ENCODE peak calls at places on chromosomes 7 and 10, in five cellular contexts. H, I, P, U and E are unnamed samples.

GRCh38 chr10:20956843-20957242 is 59.7 kb upstream of the NEBL start:
- DNase-seq in H (no peak), I (no peak), P (no peak), U (no peak), E (peak)

GRCh38 chr7:14754631-14755030 is 147.9 kb downstream of the DGKB start:
- DNase-seq in H (no peak), I (no peak), P (no peak), U (peak), E (no peak)

GRCh38 chr7:53418834-53419482 is 383.5 kb downstream of the POM121L12 start:
- DNase-seq in H (no peak), I (no peak), P (no peak), U (no peak), E (no peak)

GRCh38 chr10:93622942-93623341 is 10.6 kb downstream of the PDE6C start:
- DNase-seq in H (no peak), I (peak), P (no peak), U (no peak), E (peak)

GRCh38 chr7:47600199-47601118 is 18.5 kb upstream of the TNS3 start:
- DNase-seq in H (no peak), I (peak), P (no peak), U (peak), E (no peak)

GRCh38 chr10:129483427-129484010 is 16.5 kb downstream of the MGMT start:
- DNase-seq in H (no peak), I (peak), P (no peak), U (peak), E (no peak)

GRCh38 chr10:133167693-133168616 is 7.9 kb downstream of the KNDC1 start:
- DNase-seq in H (no peak), I (no peak), P (no peak), U (no peak), E (no peak)

GRCh38 chr10:86341361-86341811 is 25.2 kb downstream of the GRID1 start:
- DNase-seq in H (no peak), I (no peak), P (no peak), U (no peak), E (no peak)

GRCh38 chr7:1858435-1859265 is 188.6 kb downstream of the ELFN1 start:
- DNase-seq in H (no peak), I (no peak), P (peak), U (no peak), E (no peak)

GRCh38 chr7:2864204-2864985 is 20.3 kb upstream of the GNA12 start:
- DNase-seq in H (no peak), I (no peak), P (no peak), U (peak), E (peak)

GRCh38 chr10:124296121-124296812 is 122.5 kb downstream of the OAT start:
- DNase-seq in H (no peak), I (no peak), P (no peak), U (no peak), E (peak)

GRCh38 chr7:105890290-105890997 is 14.0 kb upstream of the ATXN7L1 start:
- DNase-seq in H (no peak), I (no peak), P (no peak), U (peak), E (no peak)

GRCh38 chr10:30359373-30360206 is 10.5 kb upstream of the MTPAP start:
- DNase-seq in H (peak), I (peak), P (peak), U (peak), E (peak)

GRCh38 chr10:106705576-106706526 is 458.7 kb downstream of the SORCS1 start:
- DNase-seq in H (peak), I (peak), P (peak), U (peak), E (peak)

GRCh38 chr10:109203616-109204375 is 719.5 kb downstream of the XPNPEP1 start:
- DNase-seq in H (no peak), I (no peak), P (no peak), U (no peak), E (no peak)

GRCh38 chr10:95312986-95313495 is 22.2 kb upstream of the PDLIM1 start:
- DNase-seq in H (no peak), I (no peak), P (no peak), U (no peak), E (no peak)
- H3K4me3 ChIP-seq in H (no peak), I (no peak), P (no peak), U (no peak), E (no peak)

GRCh38 chr10:126221874-126222273 is 166.4 kb downstream of the ADAM12 start:
- DNase-seq in H (no peak), I (no peak), P (no peak), U (no peak), E (no peak)

GRCh38 chr10:126222736-126223511 is 165.4 kb downstream of the ADAM12 start:
- DNase-seq in H (no peak), I (no peak), P (no peak), U (peak), E (no peak)

GRCh38 chr10:126225672-126226007 is 162.6 kb downstream of the ADAM12 start:
- DNase-seq in H (no peak), I (no peak), P (no peak), U (peak), E (no peak)

GRCh38 chr10:126224967-126225671 is 163.2 kb downstream of the ADAM12 start:
- DNase-seq in H (no peak), I (no peak), P (no peak), U (no peak), E (no peak)

DNA sequence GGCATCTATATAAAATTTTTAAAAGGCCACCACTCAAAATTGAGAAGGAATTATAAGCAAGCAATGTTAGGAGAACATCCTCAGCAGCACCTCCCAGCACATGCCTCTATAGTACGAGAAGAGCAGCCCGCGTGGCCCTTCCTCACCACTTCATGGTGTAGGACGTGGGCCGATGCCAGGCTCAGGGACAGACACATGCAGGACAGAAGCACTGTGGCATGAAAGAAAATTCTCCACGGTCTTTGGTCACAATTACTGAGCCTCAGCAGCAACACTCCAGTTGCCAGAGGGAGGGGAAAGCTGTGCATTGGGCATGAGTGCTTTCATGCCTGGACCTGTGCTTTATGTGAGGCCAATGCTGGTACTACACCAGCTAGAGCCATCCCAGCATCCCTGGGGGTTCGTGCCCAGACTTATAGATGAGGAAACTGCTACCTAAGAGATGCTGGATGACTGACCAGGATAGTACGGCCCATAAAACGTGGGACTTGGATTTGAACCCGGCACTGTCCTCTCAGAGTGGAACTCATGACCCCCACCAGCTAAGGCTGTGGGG is 164.7 kb downstream of the ADAM12 start:
- DNase-seq in H (no peak), I (no peak), P (no peak), U (no peak), E (no peak)
- TF ChIP-seq CTCF in H (no peak), I (no peak), P (no peak), U (no peak), E (no peak)

DNA sequence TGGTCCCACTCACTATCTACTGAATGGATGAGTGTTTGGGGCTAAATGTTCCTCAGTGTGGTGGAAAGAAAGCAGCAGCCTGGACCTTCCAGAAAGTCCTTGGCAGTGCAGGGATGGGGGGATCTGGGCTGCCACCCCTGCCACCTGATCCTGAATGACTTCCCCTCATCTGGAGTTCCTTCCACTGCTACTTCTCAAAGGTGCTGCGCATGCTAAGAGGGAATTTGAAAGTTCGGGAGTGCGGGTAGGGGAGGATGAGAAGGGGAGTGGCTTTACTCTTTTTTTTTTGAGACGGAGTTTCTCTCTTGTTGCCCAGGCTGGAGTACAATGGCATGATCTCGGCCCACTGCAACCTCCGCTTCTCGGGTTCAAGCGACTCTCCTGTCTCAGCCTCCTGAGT is 1.4 kb downstream of the KLRG2 start:
- DNase-seq in H (no peak), I (no peak), P (no peak), U (no peak), E (no peak)
- H3K4me3 ChIP-seq in H (no peak), I (no peak), P (no peak), U (no peak), E (no peak)

DNA sequence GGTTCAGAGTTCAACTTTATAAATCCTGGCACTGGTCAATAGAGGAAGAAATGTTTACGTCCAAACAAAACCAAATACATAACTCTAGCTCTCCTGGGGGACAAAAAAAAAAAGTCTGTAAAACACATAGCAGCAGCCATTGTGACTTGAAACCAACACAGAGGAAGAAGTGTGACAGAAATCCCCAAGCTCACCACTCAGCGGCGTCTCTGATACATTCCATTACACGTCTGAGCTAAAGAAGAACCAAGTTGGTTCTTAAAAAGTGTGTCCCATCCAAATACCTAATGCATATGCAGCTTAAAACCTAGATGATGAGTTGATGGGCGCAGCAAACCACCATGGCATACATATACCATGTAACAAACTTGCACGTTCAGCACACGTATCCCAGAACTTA is 58.3 kb upstream of the NANOS1 start:
- DNase-seq in H (no peak), I (no peak), P (no peak), U (no peak), E (peak)
- TF ChIP-seq CTCF in H (no peak), I (no peak), P (peak), U (no peak), E (peak)

GRCh38 chr7:152647-153046 is 39.7 kb upstream of the FAM20C start:
- DNase-seq in H (no peak), I (no peak), P (no peak), U (no peak), E (no peak)

GRCh38 chr7:148543-148931 is 43.8 kb upstream of the FAM20C start:
- DNase-seq in H (no peak), I (peak), P (no peak), U (no peak), E (no peak)

GRCh38 chr7:149856-150636 is 42.3 kb upstream of the FAM20C start:
- DNase-seq in H (peak), I (no peak), P (peak), U (no peak), E (peak)

GRCh38 chr7:148932-149855 is 43.2 kb upstream of the FAM20C start:
- DNase-seq in H (peak), I (peak), P (peak), U (peak), E (peak)

GRCh38 chr7:150811-151221 is 41.6 kb upstream of the FAM20C start:
- DNase-seq in H (peak), I (no peak), P (no peak), U (peak), E (no peak)
- H3K4me3 ChIP-seq in H (no peak), I (no peak), P (no peak), U (no peak), E (no peak)

GRCh38 chr7:6254891-6255290 is 17.5 kb downstream of the CYTH3 start:
- DNase-seq in H (no peak), I (no peak), P (no peak), U (no peak), E (no peak)
- TF ChIP-seq CTCF in H (no peak), I (no peak), P (no peak), U (no peak), E (no peak)

GRCh38 chr10:110458583-110458920 is 39.2 kb upstream of the DUSP5 start:
- DNase-seq in H (no peak), I (no peak), P (peak), U (no peak), E (no peak)

GRCh38 chr10:110461088-110461487 is 36.6 kb upstream of the DUSP5 start:
- DNase-seq in H (no peak), I (peak), P (no peak), U (no peak), E (no peak)

GRCh38 chr10:110457851-110458582 is 39.7 kb upstream of the DUSP5 start:
- DNase-seq in H (no peak), I (peak), P (no peak), U (no peak), E (peak)

GRCh38 chr10:110460111-110460809 is 37.4 kb upstream of the DUSP5 start:
- DNase-seq in H (no peak), I (peak), P (peak), U (peak), E (peak)

GRCh38 chr10:110459600-110459999 is 38.1 kb upstream of the DUSP5 start:
- DNase-seq in H (no peak), I (peak), P (no peak), U (no peak), E (no peak)
- H3K4me3 ChIP-seq in H (no peak), I (peak), P (no peak), U (no peak), E (no peak)

GRCh38 chr10:31706921-31707571 is 221.6 kb downstream of the ARHGAP12 start:
- DNase-seq in H (peak), I (no peak), P (peak), U (peak), E (peak)

GRCh38 chr10:31709501-31709900 is 219.1 kb downstream of the ARHGAP12 start:
- DNase-seq in H (no peak), I (no peak), P (no peak), U (no peak), E (no peak)

GRCh38 chr10:31707578-31708411 is 220.8 kb downstream of the ARHGAP12 start:
- DNase-seq in H (peak), I (peak), P (peak), U (peak), E (peak)

GRCh38 chr10:31708513-31708912 is 220.1 kb downstream of the ARHGAP12 start:
- DNase-seq in H (no peak), I (no peak), P (no peak), U (peak), E (peak)

DNA sequence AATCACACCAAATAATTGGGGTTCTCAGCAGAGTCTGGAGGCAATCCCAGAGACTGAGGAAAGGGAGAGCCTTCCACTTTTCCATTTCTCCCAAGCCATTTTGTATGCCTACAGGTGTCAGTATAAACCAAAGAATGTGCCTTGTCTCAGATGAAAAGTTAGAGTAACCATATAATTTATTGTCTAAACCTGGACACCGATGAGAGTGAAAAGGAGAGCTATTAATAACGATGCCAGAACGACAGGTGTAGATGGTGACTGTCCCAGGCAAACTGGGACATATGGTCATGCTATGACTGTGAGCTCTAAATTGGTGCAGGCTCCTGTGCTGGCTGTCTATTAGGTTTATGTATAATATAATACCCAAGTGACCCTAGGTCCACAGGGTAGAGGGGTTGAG is 219.6 kb downstream of the ARHGAP12 start:
- DNase-seq in H (no peak), I (no peak), P (no peak), U (peak), E (peak)
- TF ChIP-seq CTCF in H (no peak), I (no peak), P (peak), U (peak), E (peak)

DNA sequence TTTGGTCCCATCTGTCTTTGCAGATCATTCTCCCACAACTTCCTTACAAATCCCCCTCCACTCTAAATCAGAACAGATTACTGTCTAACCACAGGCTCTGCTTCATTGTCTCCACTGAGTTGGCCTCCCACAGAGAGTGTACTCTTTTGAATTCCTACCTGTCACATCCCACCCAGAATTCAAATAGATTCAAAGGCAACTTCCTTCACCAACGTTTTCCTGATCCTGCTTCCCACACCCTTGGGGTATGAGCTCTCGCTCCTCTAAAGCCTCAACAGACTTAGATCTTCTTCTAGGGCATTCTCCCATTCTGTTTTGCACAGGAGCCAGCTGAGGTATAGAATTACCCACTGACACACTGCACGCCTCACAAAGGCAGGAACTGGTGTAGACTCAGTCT is 197.8 kb upstream of the CDCA7L start:
- DNase-seq in H (no peak), I (no peak), P (no peak), U (no peak), E (no peak)
- H3K4me3 ChIP-seq in H (no peak), I (no peak), P (no peak), U (no peak), E (no peak)